ENCODE peak calls at places on chromosomes 13 and 19, in five cellular contexts. U is pancreas; Q is stimulated activated CD8-positive, alpha-beta memory T cell treated with anti-CD3 and anti-CD28 coated beads, Interleukin-2, amount 100 ng/mL, for 1 hour; W is dorsolateral prefrontal cortex; M is RPMI7951. P is an unnamed sample.

GRCh38 chr19:11190501-11190900 is 6.8 kb downstream of the KANK2 start:
- DNase-seq in U (no peak), W (no peak), M (no peak), Q (no peak), P (no peak)

GRCh38 chr19:33110201-33110910 is 21.6 kb upstream of the WDR88 start:
- DNase-seq in W (no peak), Q (no peak), M (no peak), U (no peak), P (peak)

GRCh38 chr19:51788936-51789795 is 5.8 kb upstream of the FPR3 start:
- DNase-seq in W (no peak), Q (no peak), U (no peak), M (peak), P (no peak)

GRCh38 chr13:26881154-26881553 is 120.6 kb upstream of the GPR12 start:
- DNase-seq in Q (no peak), W (no peak), U (peak), M (peak), P (no peak)

GRCh38 chr19:39032164-39032918 is at the start of gene FBXO27:
- DNase-seq in W (peak), M (no peak), Q (no peak), U (no peak), P (peak)

GRCh38 chr19:2867025-2867991 is at the start of gene ZNF556:
- DNase-seq in W (no peak), M (peak), Q (no peak), U (no peak), P (peak)

GRCh38 chr13:44159633-44160279 is 213.9 kb upstream of the SERP2 start:
- DNase-seq in U (no peak), W (peak), Q (no peak), M (peak), P (peak)

GRCh38 chr19:18160792-18161690 is 8.1 kb downstream of the PIK3R2 start:
- DNase-seq in M (peak), Q (peak), W (peak), U (peak), P (peak)

GRCh38 chr13:110323172-110323851 is 16.2 kb downstream of the COL4A2 start:
- DNase-seq in M (peak), U (no peak), Q (no peak), W (no peak), P (no peak)

GRCh38 chr19:53915000-53915399 is 5.9 kb downstream of the CACNG7 start:
- DNase-seq in Q (no peak), M (no peak), W (no peak), U (no peak), P (no peak)

GRCh38 chr13:80802946-80803345 is 462.0 kb upstream of the SPRY2 start:
- DNase-seq in W (no peak), M (no peak), U (no peak), Q (no peak), P (no peak)

GRCh38 chr13:45473627-45474026 is 8.9 kb downstream of the COG3 start:
- DNase-seq in M (no peak), U (no peak), W (no peak), Q (no peak), P (peak)

GRCh38 chr19:6003976-6004375 is 26.0 kb upstream of the RANBP3 start:
- DNase-seq in Q (no peak), W (no peak), M (no peak), U (no peak), P (no peak)

GRCh38 chr13:114099918-114100445 is 32.4 kb downstream of the RASA3 start:
- DNase-seq in Q (no peak), U (no peak), W (peak), M (peak), P (peak)

GRCh38 chr19:7705387-7706187 is 3.7 kb upstream of the FCER2 start:
- DNase-seq in Q (peak), M (no peak), U (no peak), W (no peak), P (no peak)

GRCh38 chr13:101457176-101457575 is 4.7 kb downstream of the ITGBL1 start:
- DNase-seq in W (no peak), U (no peak), Q (no peak), M (no peak), P (no peak)

GRCh38 chr19:46863818-46864629 is 3.2 kb downstream of the ARHGAP35 start:
- DNase-seq in Q (no peak), W (no peak), M (peak), U (no peak), P (no peak)

GRCh38 chr19:18940791-18941627 is at the start of gene HOMER3:
- DNase-seq in Q (peak), M (peak), W (peak), U (peak), P (peak)

GRCh38 chr19:18007605-18007938 is 398 bp upstream of the ARRDC2 start:
- DNase-seq in W (no peak), M (no peak), Q (no peak), U (no peak), P (no peak)

GRCh38 chr19:1130801-1131717 is 27.3 kb downstream of the GPX4 start:
- DNase-seq in U (no peak), W (no peak), Q (no peak), M (no peak), P (no peak)

GRCh38 chr19:50518091-50519005 is 4.6 kb upstream of the ASPDH start:
- DNase-seq in Q (no peak), M (no peak), W (no peak), U (peak), P (no peak)

GRCh38 chr19:5345895-5346386 is 5.3 kb upstream of the PTPRS start:
- DNase-seq in W (no peak), U (no peak), M (peak), Q (no peak), P (no peak)

GRCh38 chr19:873084-874019 is 13.9 kb downstream of the CFD start:
- DNase-seq in W (no peak), Q (peak), U (no peak), M (peak), P (peak)

GRCh38 chr19:34181111-34181864 is 9.0 kb downstream of the LSM14A start:
- DNase-seq in M (no peak), Q (no peak), W (no peak), U (no peak), P (no peak)

GRCh38 chr19:797528-798414 is 519 bp downstream of the PTBP1 start:
- DNase-seq in M (peak), U (peak), W (peak), Q (peak), P (peak)

GRCh38 chr13:92175330-92175729 is 776.9 kb downstream of the GPC5 start:
- DNase-seq in W (no peak), U (no peak), M (peak), Q (no peak), P (no peak)

GRCh38 chr13:46475586-46475991 is 77.4 kb upstream of the LRCH1 start:
- DNase-seq in Q (no peak), U (no peak), W (no peak), M (peak), P (no peak)

GRCh38 chr13:46339035-46339666 is 47.9 kb downstream of the RUBCNL start:
- DNase-seq in Q (no peak), W (no peak), U (no peak), M (peak), P (no peak)

GRCh38 chr13:36543671-36544070 is 111.4 kb downstream of the CCNA1 start:
- DNase-seq in Q (no peak), U (no peak), W (no peak), M (no peak), P (no peak)

GRCh38 chr13:80086304-80086721 is 254.6 kb downstream of the SPRY2 start:
- DNase-seq in M (no peak), U (no peak), Q (no peak), W (no peak), P (peak)

GRCh38 chr19:47296036-47296435 is 13.6 kb upstream of the C5AR1 start:
- DNase-seq in U (peak), M (peak), W (no peak), Q (peak), P (peak)

GRCh38 chr19:12668937-12669271 is 2.3 kb downstream of the WDR83 start:
- DNase-seq in Q (peak), M (peak), W (peak), U (no peak), P (no peak)

GRCh38 chr13:62997038-62997619 is 1581.5 kb upstream of the PCDH20 start:
- DNase-seq in U (no peak), M (no peak), Q (no peak), W (no peak), P (no peak)

GRCh38 chr13:105627270-105627669 is 908.2 kb downstream of the EFNB2 start:
- DNase-seq in U (no peak), M (peak), W (no peak), Q (no peak), P (no peak)

GRCh38 chr13:20197361-20197834 is 4.7 kb upstream of the GJB2 start:
- DNase-seq in Q (no peak), W (no peak), M (peak), U (no peak), P (peak)

GRCh38 chr13:85549819-85550218 is 249.4 kb downstream of the SLITRK6 start:
- DNase-seq in M (peak), U (no peak), Q (no peak), W (no peak), P (no peak)

GRCh38 chr19:11238041-11238440 is 1.4 kb upstream of the ANGPTL8 start:
- DNase-seq in U (no peak), M (no peak), Q (no peak), W (no peak), P (no peak)

GRCh38 chr19:36417752-36418286 is 625 bp downstream of the ZFP82 start:
- DNase-seq in M (no peak), W (peak), Q (no peak), U (peak), P (no peak)

GRCh38 chr13:99323488-99323887 is 16.3 kb upstream of the GPR183 start:
- DNase-seq in U (no peak), M (peak), W (no peak), Q (no peak), P (no peak)